ENCODE peak calls at places on chromosome 17, in seven cellular contexts. R, C, N, A, W, Z and G are unnamed samples.
A peak's percentile ranks its signal among the peaks of the same experiment; 100 is the strongest.

GRCh38 chr17:34798581-34798980 is 162.7 kb downstream of the CCT6B start:
- DNase-seq in R (no peak), C (no peak), A (peak; percentile 74), W (no peak), Z (peak; percentile 67), N (no peak), G (no peak)

GRCh38 chr17:56440391-56440790 is 153.1 kb upstream of the NOG start:
- DNase-seq in Z (no peak), C (peak; percentile 39), R (no peak), A (no peak), W (no peak), N (no peak), G (no peak)

GRCh38 chr17:35116845-35117244 is 2.8 kb downstream of the RAD51D start:
- DNase-seq in C (no peak), A (peak; percentile 59), W (no peak), R (no peak), N (no peak), Z (peak; percentile 11), G (no peak)

GRCh38 chr17:61689610-61690180 is 98.7 kb upstream of the NACA2 start:
- DNase-seq in W (peak; percentile 14), R (no peak), Z (no peak), N (no peak), C (peak; percentile 11), A (no peak), G (no peak)

GRCh38 chr17:8995711-8996110 is 25.6 kb upstream of the NTN1 start:
- DNase-seq in C (no peak), Z (peak; percentile 42), R (peak; percentile 11), W (no peak), A (peak; percentile 77), N (no peak), G (no peak)

GRCh38 chr17:17141860-17142552 is 64.1 kb downstream of the PLD6 start:
- DNase-seq in Z (peak; percentile 78), A (peak; percentile 80), N (no peak), R (no peak), W (peak; percentile 56), C (no peak), G (no peak)

GRCh38 chr17:76641501-76641900 is 2.1 kb downstream of the ST6GALNAC1 start:
- DNase-seq in A (no peak), C (no peak), R (peak; percentile 47), N (peak; percentile 22), W (no peak), Z (no peak), G (no peak)

GRCh38 chr17:77888242-77889134 is 70.0 kb upstream of the TNRC6C start:
- DNase-seq in A (no peak), W (peak; percentile 6), Z (no peak), R (no peak), C (peak; percentile 6), N (no peak), G (no peak)

GRCh38 chr17:79020631-79021301 is 3.2 kb upstream of the C1QTNF1 start:
- DNase-seq in N (no peak), Z (no peak), W (no peak), R (no peak), C (no peak), A (no peak), G (no peak)

GRCh38 chr17:49508061-49508865 is 13.2 kb downstream of the NGFR start:
- DNase-seq in R (peak; percentile 96), N (peak; percentile 52), A (peak; percentile 98), C (no peak), Z (peak; percentile 72), W (no peak), G (no peak)

GRCh38 chr17:1455291-1455747 is 713 bp downstream of the CRK start:
- DNase-seq in C (peak; percentile 51), W (peak; percentile 70), A (peak; percentile 78), R (peak; percentile 63), N (no peak), Z (peak; percentile 82), G (peak; percentile 41)

GRCh38 chr17:41520821-41521521 is 2.3 kb upstream of the KRT15 start:
- DNase-seq in R (peak; percentile 80), Z (no peak), A (no peak), N (no peak), C (no peak), W (no peak), G (no peak)

GRCh38 chr17:77189148-77189547 is 48.4 kb downstream of the SEC14L1 start:
- DNase-seq in C (no peak), N (no peak), R (no peak), A (no peak), Z (no peak), W (no peak), G (no peak)

GRCh38 chr17:8681175-8681949 is 50.8 kb upstream of the MYH10 start:
- DNase-seq in N (no peak), Z (no peak), R (no peak), W (peak; percentile 69), A (no peak), C (peak; percentile 90), G (no peak)

GRCh38 chr17:58758890-58759289 is 3.2 kb downstream of the PPM1E start:
- DNase-seq in Z (no peak), C (no peak), W (no peak), N (no peak), A (no peak), R (no peak), G (no peak)

GRCh38 chr17:63295839-63296590 is 150.1 kb downstream of the CYB561 start:
- DNase-seq in C (no peak), R (no peak), N (no peak), A (no peak), W (no peak), Z (no peak), G (peak; percentile 60)
- H3K9me3 ChIP-seq in C (peaks cover 6% of the 10 kb centered on the region), R (no peaks in the 10 kb centered on the region), N (peaks cover 5% of the 10 kb centered on the region), A (no peaks in the 10 kb centered on the region), W (no peaks in the 10 kb centered on the region), Z (peaks cover 3% of the 10 kb centered on the region), G (peaks cover 15% of the 10 kb centered on the region)

DNA sequence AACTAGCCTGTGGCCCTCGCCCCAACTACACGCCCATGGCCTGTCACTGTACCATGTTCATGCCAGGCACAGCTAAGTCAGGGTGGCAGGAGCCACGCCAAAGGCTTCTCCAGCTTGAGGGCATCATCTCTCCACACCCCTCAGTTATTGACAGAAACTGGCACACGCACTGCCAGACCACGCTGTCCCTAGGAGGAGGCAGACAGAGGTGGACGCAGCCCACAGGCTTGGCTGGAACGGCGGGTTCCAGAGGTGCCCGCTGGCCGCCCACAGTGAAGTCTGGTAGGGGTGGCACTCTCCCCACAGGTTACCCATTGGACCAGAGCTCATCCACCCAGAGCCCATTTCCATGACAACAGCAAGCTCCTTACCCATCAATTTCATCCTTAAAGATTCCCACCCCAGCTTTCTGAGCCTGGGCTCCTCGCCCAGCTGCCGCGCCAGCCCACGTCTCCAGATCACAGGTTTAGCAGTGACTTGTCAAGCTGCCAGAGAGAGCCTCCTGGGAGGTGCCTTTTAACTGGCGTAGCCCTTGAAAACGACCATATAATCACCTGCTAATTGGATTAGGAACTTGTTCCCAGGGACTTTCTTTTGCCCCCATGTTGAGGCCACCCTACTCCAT is 27.9 kb downstream of the RPRML start:
- DNase-seq in C (no peak), Z (peak; percentile 41), R (no peak), N (no peak), A (no peak), W (no peak), G (no peak)
- H3K4me2 ChIP-seq in C (no peak overlapping the region), Z (no peak overlapping the region), R (no peak overlapping the region), N (no peak overlapping the region), A (no peak overlapping the region), W (no peak overlapping the region), G (no peak overlapping the region)

GRCh38 chr17:81409190-81409935 is 14.1 kb downstream of the BAHCC1 start:
- DNase-seq in C (no peak), W (no peak), Z (peak; percentile 75), N (no peak), R (peak; percentile 49), A (peak; percentile 78), G (peak; percentile 16)
- TF ChIP-seq CTCF in C (no peak), W (no peak), Z (peak; percentile 51), N (peak; percentile 12), R (no peak), A (peak; percentile 64), G (peak; percentile 21)

GRCh38 chr17:72792771-72793170 is 299.7 kb downstream of the SLC39A11 start:
- DNase-seq in W (no peak), A (no peak), C (no peak), R (no peak), Z (no peak), N (no peak), G (no peak)

GRCh38 chr17:72788950-72789585 is 303.4 kb downstream of the SLC39A11 start:
- DNase-seq in C (peak; percentile 16), N (no peak), R (peak; percentile 17), Z (no peak), W (peak; percentile 39), A (no peak), G (no peak)

GRCh38 chr17:72794152-72794551 is 298.3 kb downstream of the SLC39A11 start:
- DNase-seq in C (no peak), R (no peak), W (no peak), N (no peak), A (no peak), Z (no peak), G (no peak)

GRCh38 chr17:72789711-72790110 is 302.8 kb downstream of the SLC39A11 start:
- DNase-seq in A (no peak), C (no peak), N (no peak), R (no peak), Z (no peak), W (no peak), G (no peak)

DNA sequence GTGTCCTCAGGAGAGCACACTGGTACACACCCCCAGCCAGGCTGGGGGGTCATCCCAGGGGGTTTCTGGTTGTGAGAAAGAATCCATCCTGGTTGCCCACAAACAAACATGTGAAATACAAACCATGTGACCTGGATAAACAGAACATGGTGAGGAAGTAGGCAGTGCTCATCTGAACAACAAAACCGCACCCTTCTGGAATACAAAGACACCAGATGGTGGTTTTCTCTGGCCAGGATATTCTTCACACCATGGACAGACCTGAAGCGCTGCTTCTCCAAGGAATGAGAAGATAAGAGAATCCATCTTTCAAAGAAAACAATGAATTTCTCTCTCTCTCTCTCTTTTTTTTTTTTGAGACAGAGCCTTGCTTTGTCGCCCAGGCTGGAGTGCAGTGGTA is 302.3 kb downstream of the SLC39A11 start:
- DNase-seq in C (no peak), A (no peak), R (no peak), Z (no peak), W (no peak), N (no peak), G (no peak)
- H3K9me3 ChIP-seq in C (peaks cover 13% of the 10 kb centered on the region), A (no peaks in the 10 kb centered on the region), R (peaks cover 6% of the 10 kb centered on the region), Z (no peaks in the 10 kb centered on the region), W (no peaks in the 10 kb centered on the region), N (peaks cover 17% of the 10 kb centered on the region), G (peaks cover 6% of the 10 kb centered on the region)

DNA sequence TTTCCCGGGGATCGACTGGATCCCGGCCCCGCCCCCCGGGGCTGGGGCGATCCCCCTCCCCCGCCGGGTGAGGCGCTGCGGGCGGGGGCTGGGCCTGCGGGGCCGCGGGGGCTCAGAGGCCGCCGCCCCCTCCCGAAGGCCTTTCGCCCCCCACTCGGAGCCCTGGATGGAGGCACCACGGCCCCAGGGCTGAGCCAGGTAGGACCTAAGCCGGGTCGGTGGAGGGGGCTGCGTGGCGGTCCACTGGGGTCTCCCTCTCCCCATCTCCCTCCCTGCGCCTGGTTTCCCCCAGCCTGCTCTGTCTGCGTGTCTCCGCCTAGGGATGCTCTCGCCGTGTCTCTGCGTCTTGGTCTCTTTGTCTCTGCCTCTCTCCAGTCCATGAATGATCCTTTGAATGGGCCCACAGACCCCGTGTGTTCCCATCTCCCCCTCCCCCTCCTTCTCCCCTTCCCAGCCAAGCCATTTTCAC is 1.6 kb upstream of the TMEM256 start:
- DNase-seq in N (no peak), Z (peak; percentile 70), A (no peak), W (no peak), C (no peak), R (no peak), G (peak; percentile 10)
- H3K4me2 ChIP-seq in N (peak overlapping the region; percentile 81), Z (peak overlapping the region; percentile 100), A (peak overlapping the region; percentile 78), W (peak overlapping the region; percentile 77), C (peak overlapping the region; percentile 97), R (peak overlapping the region; percentile 79), G (peak overlapping the region; percentile 96)

GRCh38 chr17:33562792-33563191 is 269.7 kb upstream of the ASIC2 start:
- DNase-seq in R (no peak), C (no peak), W (no peak), A (peak; percentile 49), Z (peak; percentile 26), N (no peak), G (no peak)
- TF ChIP-seq CTCF in R (no peak), C (no peak), W (no peak), A (peak; percentile 52), Z (peak; percentile 29), N (no peak), G (no peak)